ENCODE peak calls at places on chromosome 15, in six cellular contexts. I is fibroblast of pulmonary artery, F is dorsolateral prefrontal cortex, W is GM12878, P is choroid plexus epithelial cell, S is lung. Y is an unnamed sample.

GRCh38 chr15:65913631-65914199 is 44.4 kb downstream of the RAB11A start:
- DNase-seq in I (no peak), F (no peak), W (no peak), P (no peak), S (no peak), Y (no peak)

GRCh38 chr15:91974321-91974720 is 120.8 kb downstream of the SLCO3A1 start:
- DNase-seq in I (no peak), F (no peak), W (no peak), P (no peak), S (no peak), Y (no peak)

GRCh38 chr15:64460737-64461576 is 579 bp downstream of the ZNF609 start:
- DNase-seq in I (peak), F (peak), W (no peak), P (peak), S (peak), Y (peak)

GRCh38 chr15:39974656-39975230 is 40.8 kb downstream of the EIF2AK4 start:
- DNase-seq in I (no peak), F (no peak), W (no peak), P (no peak), S (no peak), Y (no peak)

GRCh38 chr15:23566070-23567050 is 886 bp downstream of the MKRN3 start:
- DNase-seq in I (peak), F (peak), W (no peak), P (no peak), S (no peak), Y (no peak)

GRCh38 chr15:60076055-60076454 is 71.9 kb downstream of the FOXB1 start:
- DNase-seq in I (no peak), F (no peak), W (no peak), P (no peak), S (no peak), Y (no peak)

GRCh38 chr15:91369823-91370222 is 269.8 kb downstream of the SV2B start:
- DNase-seq in I (no peak), F (no peak), W (no peak), P (no peak), S (no peak), Y (no peak)

GRCh38 chr15:31024330-31024729 is 32.9 kb upstream of the MTMR10 start:
- DNase-seq in I (peak), F (no peak), W (no peak), P (peak), S (no peak), Y (peak)

GRCh38 chr15:47718474-47719440 is 1.5 kb downstream of the SEMA6D start:
- DNase-seq in I (peak), F (peak), W (no peak), P (peak), S (no peak), Y (no peak)

GRCh38 chr15:95799286-95800187 is 531.0 kb upstream of the NR2F2 start:
- DNase-seq in I (peak), F (no peak), W (no peak), P (peak), S (no peak), Y (peak)

GRCh38 chr15:28955160-28955502 is 69.4 kb downstream of the APBA2 start:
- DNase-seq in I (peak), F (no peak), W (peak), P (peak), S (no peak), Y (peak)

GRCh38 chr15:73647259-73648026 is 14.3 kb upstream of the NPTN start:
- DNase-seq in I (no peak), F (no peak), W (no peak), P (peak), S (no peak), Y (no peak)

GRCh38 chr15:58583171-58583908 is 151.5 kb downstream of the LIPC start:
- DNase-seq in I (no peak), F (no peak), W (no peak), P (no peak), S (no peak), Y (no peak)

GRCh38 chr15:77514635-77515421 is 94.1 kb downstream of the HMG20A start:
- DNase-seq in I (no peak), F (no peak), W (no peak), P (no peak), S (no peak), Y (no peak)
- H3K4me3 ChIP-seq in I (no peak), F (no peak), W (no peak), P (no peak), S (no peak), Y (no peak)

GRCh38 chr15:49229922-49230321 is 59.9 kb downstream of the GALK2 start:
- DNase-seq in I (no peak), F (no peak), W (no peak), P (peak), S (no peak), Y (no peak)

GRCh38 chr15:49227602-49228001 is 57.6 kb downstream of the GALK2 start:
- DNase-seq in I (no peak), F (no peak), W (no peak), P (no peak), S (no peak), Y (no peak)

GRCh38 chr15:49223536-49224274 is 53.7 kb downstream of the GALK2 start:
- DNase-seq in I (peak), F (no peak), W (no peak), P (no peak), S (no peak), Y (no peak)

GRCh38 chr15:49225572-49226281 is 55.7 kb downstream of the GALK2 start:
- DNase-seq in I (peak), F (no peak), W (no peak), P (peak), S (no peak), Y (no peak)
- TF ChIP-seq CTCF in I (peak), F (no peak), W (no peak), P (peak), S (no peak), Y (peak)

DNA sequence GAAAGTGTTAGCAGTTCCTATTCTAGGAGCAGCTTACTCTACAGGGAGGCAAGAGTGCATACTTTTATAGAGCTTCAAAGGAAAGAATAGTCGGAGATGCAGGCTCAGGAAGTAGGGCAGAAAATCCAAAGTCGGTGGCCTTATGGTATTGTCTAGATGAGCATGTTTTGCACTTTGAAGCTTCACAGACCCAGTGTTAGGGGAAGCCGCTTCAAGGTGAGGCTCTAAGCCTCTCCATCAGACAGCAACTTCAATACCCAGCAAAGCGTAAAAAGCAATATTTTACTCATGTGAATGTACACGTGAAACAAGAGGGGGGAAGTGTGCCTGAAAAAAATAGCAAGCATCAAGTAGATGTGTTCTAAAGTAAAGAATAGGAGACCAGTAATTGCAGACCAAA is 125.6 kb upstream of the RASGRP1 start:
- DNase-seq in I (no peak), F (no peak), W (no peak), P (no peak), S (no peak), Y (no peak)
- H3K4me3 ChIP-seq in I (no peak), F (no peak), W (no peak), P (no peak), S (no peak), Y (no peak)

DNA sequence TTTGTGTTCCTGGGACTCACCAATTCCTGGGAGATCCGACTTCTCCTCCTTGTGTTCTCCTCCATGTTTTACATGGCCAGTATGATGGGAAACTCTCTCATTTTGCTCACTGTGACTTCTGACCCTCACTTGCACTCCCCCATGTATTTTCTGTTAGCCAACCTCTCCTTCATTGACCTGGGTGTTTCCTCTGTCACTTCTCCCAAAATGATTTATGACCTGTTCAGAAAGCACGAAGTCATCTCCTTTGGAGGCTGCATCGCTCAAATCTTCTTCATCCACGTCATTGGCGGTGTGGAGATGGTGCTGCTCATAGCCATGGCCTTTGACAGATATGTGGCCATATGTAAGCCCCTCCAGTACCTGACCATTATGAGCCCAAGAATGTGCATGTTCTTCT is 16.8 kb downstream of the OR4F15 start:
- DNase-seq in I (no peak), F (no peak), W (no peak), P (no peak), S (no peak), Y (no peak)
- TF ChIP-seq CTCF in I (no peak), F (no peak), W (no peak), P (no peak), S (no peak), Y (no peak)

Y was measured in kidney epithelial cell.